ENCODE peak calls at places on chromosomes 11 and 22, in four cellular contexts. C is neural progenitor cell, M is fibroblast of lung, R is coronary artery. X is an unnamed sample.
A peak's percentile ranks its signal among the peaks of the same experiment; 100 is the strongest.

GRCh38 chr22:29029202-29030000 is 32.2 kb downstream of the C22orf31 start:
- DNase-seq in C (peak; percentile 36), M (no peak), R (no peak), X (no peak)

GRCh38 chr22:48359613-48359965 is 1468.1 kb downstream of the BRD1 start:
- DNase-seq in C (no peak), R (no peak), M (no peak), X (no peak)

GRCh38 chr11:119363874-119364590 is 17.5 kb downstream of the USP2 start:
- DNase-seq in M (no peak), R (no peak), C (peak; percentile 86), X (no peak)

GRCh38 chr11:78806214-78807004 is 231.7 kb upstream of the NARS2 start:
- DNase-seq in C (no peak), R (no peak), M (peak; percentile 64), X (no peak)

GRCh38 chr22:50708474-50708873 is 29.5 kb upstream of the ACR start:
- DNase-seq in R (no peak), M (no peak), C (no peak), X (no peak)

GRCh38 chr11:61968758-61969390 is 1.4 kb upstream of the FTH1 start:
- DNase-seq in C (no peak), M (no peak), R (no peak), X (no peak)

GRCh38 chr11:12765428-12765827 is 91.2 kb downstream of the TEAD1 start:
- DNase-seq in C (no peak), M (peak; percentile 76), R (no peak), X (no peak)

GRCh38 chr11:2940166-2940929 is 11.1 kb upstream of the PHLDA2 start:
- DNase-seq in C (no peak), M (no peak), R (peak; percentile 74), X (peak; percentile 46)

GRCh38 chr22:26086359-26086758 is 82.9 kb upstream of the SEZ6L start:
- DNase-seq in M (no peak), C (peak; percentile 36), R (no peak), X (no peak)